ENCODE peak calls at places on chromosomes 2 and 18, in eight cellular contexts. G is NCI-H1105; B is A549; D is aorta; R is stimulated activated CD8-positive, alpha-beta memory T cell treated with anti-CD3 and anti-CD28 coated beads, Interleukin-4, amount 100 ng/mL, for 4 hours; M is GM04503; J is neural progenitor cell; K is activated CD8-positive, alpha-beta memory T cell treated with anti-CD3 and anti-CD28 coated beads, Interleukin-2, amount 50 U/mL, for 48 hours. L is an unnamed sample.

GRCh38 chr2:220075835-220076234 is 448.4 kb downstream of the SLC4A3 start:
- DNase-seq in G (no peak), B (no peak), D (no peak), R (no peak), M (no peak), J (no peak), K (no peak), L (no peak)

GRCh38 chr2:120253021-120253882 is 600 bp downstream of the RALB start:
- DNase-seq in G (no peak), B (peak), D (peak), R (no peak), M (no peak), J (peak), K (peak), L (peak)

GRCh38 chr2:121071058-121071504 is 213.9 kb downstream of the TFCP2L1 start:
- DNase-seq in G (peak), B (peak), D (peak), R (no peak), M (no peak), J (peak), K (peak), L (peak)

GRCh38 chr18:70172225-70172624 is 33.3 kb downstream of the RTTN start:
- DNase-seq in G (no peak), B (no peak), D (no peak), R (no peak), M (no peak), J (no peak), K (no peak), L (no peak)

GRCh38 chr18:71849407-71849806 is 694.7 kb downstream of the CBLN2 start:
- DNase-seq in G (no peak), B (no peak), D (no peak), R (no peak), M (no peak), J (no peak), K (no peak), L (no peak)

GRCh38 chr2:205975082-205975949 is 110.7 kb downstream of the INO80D start:
- DNase-seq in G (no peak), B (peak), D (no peak), R (no peak), M (no peak), J (no peak), K (no peak), L (no peak)

GRCh38 chr2:217846321-217846743 is 156.5 kb downstream of the TNS1 start:
- DNase-seq in G (no peak), B (no peak), D (peak), R (no peak), M (no peak), J (no peak), K (no peak), L (peak)

GRCh38 chr2:239865059-239865639 is 160.0 kb downstream of the NDUFA10 start:
- DNase-seq in G (no peak), B (no peak), D (no peak), R (no peak), M (no peak), J (no peak), K (no peak), L (no peak)

GRCh38 chr18:3615374-3615773 is 165.4 kb downstream of the TGIF1 start:
- DNase-seq in G (no peak), B (no peak), D (no peak), R (no peak), M (no peak), J (no peak), K (peak), L (no peak)

GRCh38 chr2:28252308-28252707 is 140.3 kb upstream of the FOSL2 start:
- DNase-seq in G (no peak), B (no peak), D (no peak), R (no peak), M (no peak), J (no peak), K (no peak), L (no peak)

GRCh38 chr2:226660524-226660923 is 139.1 kb downstream of the IRS1 start:
- DNase-seq in G (no peak), B (no peak), D (peak), R (no peak), M (peak), J (no peak), K (no peak), L (peak)

GRCh38 chr2:217886720-217887309 is 116.0 kb downstream of the TNS1 start:
- DNase-seq in G (peak), B (peak), D (peak), R (peak), M (no peak), J (peak), K (peak), L (peak)

GRCh38 chr2:240395896-240396622 is 39.4 kb upstream of the GPC1 start:
- DNase-seq in G (no peak), B (no peak), D (no peak), R (no peak), M (no peak), J (no peak), K (no peak), L (no peak)

GRCh38 chr2:237152361-237152760 is 66.7 kb downstream of the COPS8 start:
- DNase-seq in G (no peak), B (no peak), D (no peak), R (no peak), M (no peak), J (no peak), K (no peak), L (no peak)

GRCh38 chr2:8552264-8552913 is 129.5 kb upstream of the ID2 start:
- DNase-seq in G (no peak), B (no peak), D (peak), R (no peak), M (no peak), J (no peak), K (peak), L (peak)

GRCh38 chr2:65076345-65076710 is 20.1 kb downstream of the CEP68 start:
- DNase-seq in G (no peak), B (no peak), D (no peak), R (no peak), M (no peak), J (no peak), K (peak), L (no peak)

GRCh38 chr2:5473596-5473995 is 218.6 kb upstream of the SOX11 start:
- DNase-seq in G (no peak), B (no peak), D (no peak), R (no peak), M (no peak), J (no peak), K (no peak), L (no peak)

GRCh38 chr2:177466337-177467195 is 74.0 kb downstream of the AGPS start:
- DNase-seq in G (no peak), B (no peak), D (no peak), R (no peak), M (no peak), J (peak), K (no peak), L (no peak)

GRCh38 chr2:143900006-143900405 is 619.9 kb downstream of the ZEB2 start:
- DNase-seq in G (no peak), B (no peak), D (no peak), R (no peak), M (no peak), J (no peak), K (no peak), L (no peak)

GRCh38 chr18:55419939-55420664 is 167.9 kb downstream of the TCF4 start:
- DNase-seq in G (no peak), B (no peak), D (no peak), R (no peak), M (peak), J (peak), K (no peak), L (no peak)

GRCh38 chr2:31413876-31414550 is 529 bp downstream of the XDH start:
- DNase-seq in G (no peak), B (no peak), D (no peak), R (no peak), M (no peak), J (peak), K (no peak), L (no peak)

GRCh38 chr18:8750954-8751415 is 45.6 kb downstream of the MTCL1 start:
- DNase-seq in G (no peak), B (no peak), D (no peak), R (no peak), M (peak), J (no peak), K (no peak), L (no peak)

L was measured in left ventricle myocardium inferior.